ENCODE peak calls at places on chromosomes 12 and 14, in eight cellular contexts. B is nephron progenitor cell; O is mesendoderm; I is NCI-H187 treated with DMSO at 0.1 percent for 48 hours; Y is tibial artery; Q is naive thymus-derived CD8-positive, alpha-beta T cell; M is neural crest cell; D is cardiac muscle cell. P is an unnamed sample.

GRCh38 chr14:33915682-33916081 is 35.2 kb downstream of the EGLN3 start:
- DNase-seq in D (no peak), M (no peak), O (no peak), I (no peak), Y (no peak), B (no peak), Q (no peak), P (no peak)

GRCh38 chr12:12837025-12837872 is 24.1 kb downstream of the DDX47 start:
- DNase-seq in B (peak; percentile 31), O (peak; percentile 76), Y (no peak), Q (no peak), I (peak; percentile 3), M (no peak), D (peak; percentile 79), P (no peak)

GRCh38 chr12:122845041-122845864 is 10.0 kb downstream of the HIP1R start:
- DNase-seq in Q (no peak), Y (no peak), I (no peak), D (no peak), O (no peak), M (no peak), B (no peak), P (no peak)

GRCh38 chr12:92434607-92435025 is 268.2 kb upstream of the PLEKHG7 start:
- DNase-seq in Q (no peak), O (no peak), Y (no peak), D (no peak), B (no peak), M (no peak), I (no peak), P (no peak)

GRCh38 chr14:85300119-85300518 is 229.8 kb upstream of the FLRT2 start:
- DNase-seq in B (no peak), I (no peak), Y (no peak), Q (no peak), O (no peak), M (no peak), D (no peak), P (no peak)

GRCh38 chr14:25351269-25351668 is 301.3 kb upstream of the STXBP6 start:
- DNase-seq in O (no peak), Q (no peak), I (no peak), D (no peak), M (no peak), B (no peak), Y (no peak), P (no peak)

GRCh38 chr14:65949711-65950516 is 536.3 kb upstream of the CCDC196 start:
- DNase-seq in I (no peak), D (peak; percentile 45), O (peak; percentile 20), B (no peak), Y (no peak), Q (no peak), M (no peak), P (peak; percentile 46)

GRCh38 chr12:90268574-90268973 is 559.9 kb upstream of the ATP2B1 start:
- DNase-seq in O (no peak), Q (no peak), D (no peak), M (no peak), Y (no peak), B (no peak), I (no peak), P (no peak)

GRCh38 chr12:117367006-117367638 is 5.7 kb upstream of the NOS1 start:
- DNase-seq in Y (peak; percentile 47), B (peak; percentile 89), D (peak; percentile 74), I (peak; percentile 44), M (peak; percentile 85), Q (no peak), O (peak; percentile 83), P (peak; percentile 75)

GRCh38 chr12:57896139-57896436 is 45.3 kb upstream of the ATP23 start:
- DNase-seq in I (no peak), Y (no peak), M (no peak), Q (no peak), B (no peak), O (no peak), D (peak; percentile 65), P (no peak)

GRCh38 chr12:100993916-100994315 is 199.3 kb downstream of the ANO4 start:
- DNase-seq in Q (no peak), Y (no peak), I (no peak), O (peak; percentile 49), M (no peak), B (no peak), D (no peak), P (no peak)

GRCh38 chr14:89681086-89682018 is 264.3 kb upstream of the FOXN3 start:
- DNase-seq in D (no peak), Y (no peak), B (no peak), O (no peak), I (no peak), Q (peak; percentile 12), M (no peak), P (no peak)

GRCh38 chr12:15546102-15546701 is 223.9 kb downstream of the PTPRO start:
- DNase-seq in Y (no peak), Q (peak; percentile 32), I (no peak), M (no peak), D (no peak), B (no peak), O (no peak), P (no peak)

GRCh38 chr12:42958271-42958674 is 368.7 kb upstream of the PRICKLE1 start:
- DNase-seq in Q (no peak), Y (no peak), I (no peak), D (peak; percentile 46), M (no peak), O (no peak), B (no peak), P (no peak)

GRCh38 chr14:34449819-34450541 is 12.1 kb downstream of the SPTSSA start:
- DNase-seq in B (no peak), I (peak; percentile 55), Y (no peak), D (no peak), M (no peak), Q (no peak), O (no peak), P (no peak)

GRCh38 chr14:64952598-64953309 is 10.2 kb upstream of the GPX2 start:
- DNase-seq in O (peak; percentile 80), M (no peak), D (peak; percentile 9), Y (no peak), I (no peak), B (no peak), Q (no peak), P (no peak)

GRCh38 chr12:132478845-132479244 is 11.1 kb upstream of the FBRSL1 start:
- DNase-seq in D (no peak), I (no peak), Q (no peak), M (no peak), Y (no peak), O (no peak), B (no peak), P (no peak)

GRCh38 chr14:100658514-100658886 is 68.2 kb upstream of the DLK1 start:
- DNase-seq in O (peak; percentile 48), M (no peak), Y (no peak), B (no peak), D (no peak), I (no peak), Q (no peak), P (no peak)

GRCh38 chr14:23631702-23632460 is 4.3 kb upstream of the DHRS2 start:
- DNase-seq in B (peak; percentile 89), D (peak; percentile 86), I (peak; percentile 2), M (peak; percentile 87), Q (peak; percentile 59), O (peak; percentile 93), Y (no peak), P (peak; percentile 73)

GRCh38 chr12:113162102-113163029 is 12.8 kb downstream of the CFAP73 start:
- DNase-seq in O (peak; percentile 50), M (no peak), Y (no peak), I (no peak), B (no peak), Q (no peak), D (peak; percentile 56), P (no peak)

GRCh38 chr12:118498171-118498570 is 121.8 kb downstream of the SUDS3 start:
- DNase-seq in M (no peak), O (no peak), Q (no peak), Y (no peak), D (no peak), I (no peak), B (no peak), P (no peak)

GRCh38 chr14:68885226-68886108 is 92.6 kb upstream of the ZFP36L1 start:
- DNase-seq in Q (no peak), M (no peak), B (no peak), D (no peak), Y (no peak), O (no peak), I (no peak), P (no peak)

GRCh38 chr12:49983892-49984291 is 11.1 kb downstream of the AQP6 start:
- DNase-seq in I (no peak), Q (no peak), Y (no peak), O (peak; percentile 82), M (no peak), B (no peak), D (peak; percentile 92), P (no peak)

GRCh38 chr12:56634242-56634836 is 4.2 kb upstream of the BAZ2A start:
- DNase-seq in B (peak; percentile 61), M (no peak), Q (peak; percentile 11), Y (peak; percentile 36), I (peak; percentile 19), O (peak; percentile 87), D (no peak), P (peak; percentile 63)

GRCh38 chr14:52015411-52016030 is 26.2 kb downstream of the RTRAF start:
- DNase-seq in Q (no peak), I (no peak), D (peak; percentile 53), M (peak; percentile 19), Y (no peak), B (peak; percentile 17), O (peak; percentile 72), P (no peak)

GRCh38 chr14:65565948-65566347 is 153.4 kb downstream of the FUT8 start:
- DNase-seq in M (no peak), Q (no peak), D (peak; percentile 32), Y (no peak), I (no peak), B (no peak), O (no peak), P (no peak)

GRCh38 chr14:56294125-56294524 is 175.9 kb downstream of the PELI2 start:
- DNase-seq in I (no peak), Y (no peak), D (no peak), Q (no peak), B (no peak), O (peak; percentile 50), M (no peak), P (no peak)

GRCh38 chr14:67559639-67560038 is 26.5 kb downstream of the PLEKHH1 start:
- DNase-seq in M (no peak), B (no peak), Q (no peak), Y (no peak), I (no peak), O (no peak), D (no peak), P (no peak)

GRCh38 chr12:119204137-119204536 is 25.4 kb downstream of the HSPB8 start:
- DNase-seq in I (no peak), O (no peak), Q (no peak), Y (no peak), B (no peak), M (no peak), D (no peak), P (no peak)